ENCODE peak calls at places on chromosomes 5 and 9, in seven cellular contexts. P, H, F, Z, N, E and L are unnamed samples.
A peak's percentile ranks its signal among the peaks of the same experiment; 100 is the strongest.

GRCh38 chr5:133063965-133064364 is 12.2 kb downstream of the HSPA4 start:
- DNase-seq in P (no peak), H (no peak), F (no peak), Z (peak; percentile 45), N (no peak), E (no peak), L (no peak)

GRCh38 chr9:76438841-76439588 is 20.0 kb upstream of the GCNT1 start:
- DNase-seq in P (no peak), H (no peak), F (no peak), Z (peak; percentile 58), N (no peak), E (no peak), L (no peak)

GRCh38 chr9:15086096-15087030 is 176.1 kb upstream of the FREM1 start:
- DNase-seq in P (no peak), H (no peak), F (no peak), Z (no peak), N (no peak), E (no peak), L (peak; percentile 55)

GRCh38 chr5:113242481-113243348 is 192.1 kb downstream of the TSSK1B start:
- DNase-seq in P (no peak), H (no peak), F (no peak), Z (no peak), N (no peak), E (no peak), L (no peak)

GRCh38 chr5:168302785-168303184 is 11.3 kb downstream of the WWC1 start:
- DNase-seq in P (no peak), H (no peak), F (no peak), Z (no peak), N (no peak), E (no peak), L (peak; percentile 57)

GRCh38 chr9:20591223-20591622 is 31.1 kb downstream of the MLLT3 start:
- DNase-seq in P (no peak), H (no peak), F (no peak), Z (peak; percentile 14), N (no peak), E (no peak), L (peak; percentile 39)

GRCh38 chr5:68033961-68034581 is 181.5 kb upstream of the PIK3R1 start:
- DNase-seq in P (peak; percentile 23), H (peak; percentile 45), F (no peak), Z (peak; percentile 75), N (no peak), E (no peak), L (peak; percentile 18)

GRCh38 chr9:129436751-129437625 is 183.9 kb downstream of the C9orf50 start:
- DNase-seq in P (no peak), H (peak; percentile 83), F (no peak), Z (peak; percentile 60), N (peak; percentile 72), E (peak; percentile 84), L (peak; percentile 77)

GRCh38 chr5:39448504-39449128 is 23.8 kb upstream of the DAB2 start:
- DNase-seq in P (no peak), H (no peak), F (no peak), Z (no peak), N (no peak), E (no peak), L (no peak)

GRCh38 chr5:97231025-97231636 is 48.1 kb upstream of the RIOK2 start:
- DNase-seq in P (peak; percentile 50), H (peak; percentile 20), F (peak; percentile 62), Z (peak; percentile 58), N (peak; percentile 25), E (no peak), L (peak; percentile 88)

GRCh38 chr9:14151451-14151850 is 162.5 kb downstream of the NFIB start:
- DNase-seq in P (no peak), H (no peak), F (no peak), Z (no peak), N (no peak), E (no peak), L (no peak)

GRCh38 chr5:77991084-77991483 is 214.9 kb upstream of the TBCA start:
- DNase-seq in P (no peak), H (no peak), F (no peak), Z (no peak), N (peak; percentile 28), E (no peak), L (no peak)

GRCh38 chr5:68178579-68178978 is 37.0 kb upstream of the PIK3R1 start:
- DNase-seq in P (no peak), H (no peak), F (no peak), Z (peak; percentile 55), N (no peak), E (no peak), L (peak; percentile 20)

GRCh38 chr9:75462866-75463265 is 374.6 kb downstream of the OSTF1 start:
- DNase-seq in P (no peak), H (no peak), F (no peak), Z (no peak), N (no peak), E (no peak), L (no peak)

GRCh38 chr9:99167120-99167519 is 54.6 kb downstream of the ALG2 start:
- DNase-seq in P (no peak), H (no peak), F (no peak), Z (no peak), N (no peak), E (no peak), L (no peak)

GRCh38 chr5:87872986-87873385 is 395.7 kb downstream of the TMEM161B start:
- DNase-seq in P (no peak), H (no peak), F (no peak), Z (no peak), N (peak; percentile 3), E (no peak), L (no peak)

DNA sequence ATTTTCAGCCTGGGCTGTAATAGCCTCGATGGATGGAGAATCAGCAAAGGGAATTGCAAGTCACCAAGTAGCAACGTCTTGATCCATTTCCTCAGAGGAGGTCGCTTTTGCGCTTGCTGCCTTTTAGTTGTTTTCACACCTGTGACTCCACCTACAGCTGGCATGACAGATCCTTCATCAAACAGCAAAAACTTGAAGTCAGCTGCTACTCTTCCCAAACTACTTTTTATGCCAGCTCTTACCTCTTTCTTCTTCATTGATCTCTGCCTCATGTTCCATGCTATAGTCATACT is 107.7 kb downstream of the MAT2B start:
- DNase-seq in P (no peak), H (no peak), F (no peak), Z (no peak), N (no peak), E (no peak), L (no peak)
- TF ChIP-seq CTCF in P (no peak), H (no peak), F (no peak), Z (no peak), N (no peak), E (no peak), L (no peak)

DNA sequence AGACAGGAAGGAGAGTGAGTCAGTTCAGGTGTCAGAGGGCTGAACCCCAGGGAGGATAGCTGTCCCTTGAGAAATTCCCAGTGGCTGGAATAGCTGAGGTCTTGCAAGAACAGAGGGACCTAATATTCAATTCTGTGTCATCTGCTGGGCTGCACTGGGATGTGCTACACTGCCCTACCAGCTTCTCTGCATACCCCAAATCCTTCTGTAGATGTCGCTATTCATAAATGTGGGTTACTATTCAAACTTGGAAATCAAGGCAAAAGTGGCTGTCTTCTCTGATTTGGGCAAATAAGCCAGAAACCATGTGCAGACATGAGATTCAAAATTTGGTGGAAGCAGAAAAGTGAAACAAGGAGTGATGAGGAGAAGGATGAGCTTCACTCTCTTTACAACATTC is 16.3 kb downstream of the TNFSF8 start:
- DNase-seq in P (no peak), H (no peak), F (no peak), Z (no peak), N (no peak), E (no peak), L (no peak)
- TF ChIP-seq CTCF in P (peak; percentile 30), H (no peak), F (peak; percentile 25), Z (no peak), N (peak; percentile 15), E (no peak), L (peak; percentile 17)

GRCh38 chr9:134657666-134658377 is 16.2 kb downstream of the COL5A1 start:
- DNase-seq in P (no peak), H (no peak), F (no peak), Z (no peak), N (peak; percentile 3), E (peak; percentile 53), L (no peak)

GRCh38 chr9:134655591-134656333 is 14.2 kb downstream of the COL5A1 start:
- DNase-seq in P (no peak), H (no peak), F (no peak), Z (no peak), N (peak; percentile 7), E (peak; percentile 47), L (no peak)

GRCh38 chr9:134658378-134658955 is 16.9 kb downstream of the COL5A1 start:
- DNase-seq in P (no peak), H (no peak), F (no peak), Z (no peak), N (peak; percentile 22), E (peak; percentile 54), L (no peak)

GRCh38 chr9:134655101-134655500 is 13.5 kb downstream of the COL5A1 start:
- DNase-seq in P (no peak), H (no peak), F (no peak), Z (no peak), N (peak; percentile 13), E (peak; percentile 57), L (no peak)

GRCh38 chr9:134656334-134657034 is 14.9 kb downstream of the COL5A1 start:
- DNase-seq in P (no peak), H (no peak), F (no peak), Z (no peak), N (no peak), E (peak; percentile 2), L (no peak)
- TF ChIP-seq CTCF in P (peak; percentile 10), H (no peak), F (no peak), Z (no peak), N (no peak), E (no peak), L (no peak)

GRCh38 chr5:95841914-95842812 is 19.6 kb upstream of the GLRX start:
- DNase-seq in P (no peak), H (no peak), F (peak; percentile 80), Z (no peak), N (no peak), E (no peak), L (peak; percentile 89)

GRCh38 chr5:95840969-95841368 is 18.4 kb upstream of the GLRX start:
- DNase-seq in P (no peak), H (no peak), F (no peak), Z (no peak), N (no peak), E (no peak), L (no peak)

GRCh38 chr5:95845401-95845800 is 22.9 kb upstream of the GLRX start:
- DNase-seq in P (no peak), H (no peak), F (no peak), Z (no peak), N (no peak), E (no peak), L (no peak)

GRCh38 chr5:95843733-95844223 is 21.3 kb upstream of the GLRX start:
- DNase-seq in P (no peak), H (no peak), F (peak; percentile 69), Z (no peak), N (no peak), E (no peak), L (no peak)

DNA sequence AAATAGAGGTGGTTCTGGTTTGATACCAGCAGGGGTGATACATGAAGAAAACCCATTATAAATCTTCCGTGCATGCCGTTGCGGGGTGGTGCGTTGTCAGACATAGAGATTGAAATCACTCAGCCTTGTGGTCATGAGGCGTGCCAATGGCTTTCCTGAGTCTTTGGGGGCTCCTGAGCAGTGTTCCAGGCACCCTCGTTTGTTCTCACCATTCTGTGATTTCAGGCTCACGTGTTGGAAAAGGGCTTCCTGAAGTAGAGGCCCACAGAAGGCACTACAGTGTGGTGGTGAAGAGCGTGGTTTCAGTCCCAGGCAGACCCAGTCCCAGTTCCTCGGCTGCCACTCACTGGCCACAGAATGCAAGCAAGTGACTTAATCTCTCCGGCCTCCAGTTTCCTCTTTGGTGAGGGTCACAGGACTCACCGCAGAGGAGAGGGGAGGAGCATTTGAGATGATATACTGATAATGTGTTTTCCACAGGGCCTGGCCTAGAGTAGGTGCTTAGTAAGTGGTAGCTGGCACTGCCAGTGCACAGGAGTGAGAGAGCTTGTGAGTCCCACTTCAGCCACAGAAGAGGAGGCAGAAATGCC is 20.5 kb upstream of the GLRX start:
- DNase-seq in P (no peak), H (no peak), F (no peak), Z (peak; percentile 87), N (no peak), E (peak; percentile 82), L (no peak)
- TF ChIP-seq CTCF in P (no peak), H (no peak), F (peak; percentile 3), Z (no peak), N (no peak), E (peak; percentile 31), L (no peak)